ENCODE peak calls at places on chromosome 17, in five cellular contexts. E, F, Z, D and S are unnamed samples.

GRCh38 chr17:73257516-73257915 is 4.2 kb downstream of the CPSF4L start:
- DNase-seq in D (no peak), F (no peak), Z (no peak), E (no peak), S (peak; percentile 32)

GRCh38 chr17:7081341-7082062 is 1.5 kb upstream of the CLEC10A start:
- DNase-seq in Z (no peak), E (no peak), F (no peak), D (no peak), S (peak; percentile 25)

GRCh38 chr17:44266402-44267164 is 1.4 kb downstream of the SLC4A1 start:
- DNase-seq in F (no peak), E (peak; percentile 13), D (no peak), Z (no peak), S (peak; percentile 61)

GRCh38 chr17:60519795-60520194 is 6.2 kb downstream of the APPBP2 start:
- DNase-seq in F (no peak), Z (no peak), E (no peak), D (no peak), S (no peak)

GRCh38 chr17:74968361-74968780 is 4.2 kb downstream of the HID1 start:
- DNase-seq in Z (no peak), F (no peak), E (peak; percentile 80), D (no peak), S (peak; percentile 59)

GRCh38 chr17:59357929-59358328 is 26.5 kb downstream of the YPEL2 start:
- DNase-seq in E (no peak), Z (no peak), F (no peak), D (no peak), S (no peak)

GRCh38 chr17:48175692-48176450 is 68.3 kb downstream of the SNX11 start:
- DNase-seq in Z (no peak), F (no peak), D (no peak), E (no peak), S (no peak)

GRCh38 chr17:74746922-74747321 is 1.5 kb upstream of the NHERF1 start:
- DNase-seq in F (no peak), D (no peak), E (no peak), Z (no peak), S (no peak)

GRCh38 chr17:15184872-15185624 is 80.1 kb downstream of the PMP22 start:
- DNase-seq in Z (no peak), D (no peak), E (no peak), F (no peak), S (no peak)

GRCh38 chr17:3889613-3890012 is 3.2 kb downstream of the CAMKK1 start:
- DNase-seq in F (no peak), E (no peak), Z (no peak), D (no peak), S (no peak)

GRCh38 chr17:78510141-78510935 is 66.9 kb downstream of the DNAH17 start:
- DNase-seq in F (no peak), Z (no peak), E (no peak), D (no peak), S (peak; percentile 39)

GRCh38 chr17:40425741-40426140 is 8.0 kb upstream of the TOP2A start:
- DNase-seq in E (no peak), F (no peak), D (no peak), Z (peak; percentile 41), S (no peak)

GRCh38 chr17:41140360-41141132 is at the start of gene KRTAP4-6:
- DNase-seq in Z (no peak), F (no peak), E (no peak), D (no peak), S (no peak)

GRCh38 chr17:2416010-2416734 is 15.3 kb upstream of the MNT start:
- DNase-seq in Z (peak; percentile 91), D (peak; percentile 94), E (peak; percentile 81), F (no peak), S (peak; percentile 92)